ENCODE peak calls at places on chromosomes 4 and X, in eight cellular contexts. S, L, X, G, C, Y, B and P are unnamed samples. For H3K9me3, the result is how much of the 10 kb centered on the place peaks cover.

GRCh38 chrX:45344597-45344996 is 143.9 kb upstream of the DIPK2B start:
- DNase-seq in S (peak), L (no peak), X (no peak), G (peak), C (no peak), Y (no peak), B (no peak), P (no peak)

GRCh38 chrX:154967603-154968002 is 54.9 kb downstream of the F8 start:
- DNase-seq in S (peak), L (no peak), X (no peak), G (peak), C (no peak), Y (no peak), B (no peak), P (no peak)

GRCh38 chr4:94804613-94805012 is 46.9 kb downstream of the BMPR1B start:
- DNase-seq in S (no peak), L (no peak), X (no peak), G (no peak), C (no peak), Y (no peak), B (no peak), P (no peak)

GRCh38 chr4:143025111-143025704 is 159.5 kb upstream of the USP38 start:
- DNase-seq in S (peak), L (peak), X (no peak), G (peak), C (no peak), Y (peak), B (no peak), P (no peak)

GRCh38 chr4:9716093-9716492 is 65.3 kb upstream of the DRD5 start:
- DNase-seq in S (no peak), L (no peak), X (no peak), G (no peak), C (no peak), Y (no peak), B (no peak), P (no peak)

GRCh38 chr4:139167774-139168444 is 9.1 kb downstream of the ELF2 start:
- DNase-seq in S (peak), L (no peak), X (no peak), G (peak), C (no peak), Y (no peak), B (no peak), P (no peak)

GRCh38 chr4:85672959-85673358 is 198.0 kb downstream of the ARHGAP24 start:
- DNase-seq in S (no peak), L (no peak), X (no peak), G (no peak), C (no peak), Y (no peak), B (no peak), P (no peak)

GRCh38 chr4:176123710-176124407 is 58.2 kb downstream of the WDR17 start:
- DNase-seq in S (peak), L (peak), X (peak), G (no peak), C (no peak), Y (no peak), B (no peak), P (no peak)

GRCh38 chr4:110970642-110971041 is 347.8 kb upstream of the PITX2 start:
- DNase-seq in S (peak), L (peak), X (peak), G (peak), C (no peak), Y (no peak), B (no peak), P (peak)

GRCh38 chr4:115437739-115438138 is 324.3 kb upstream of the NDST4 start:
- DNase-seq in S (no peak), L (no peak), X (no peak), G (no peak), C (no peak), Y (no peak), B (no peak), P (no peak)

GRCh38 chr4:16790508-16790907 is 107.9 kb downstream of the LDB2 start:
- DNase-seq in S (peak), L (no peak), X (no peak), G (no peak), C (no peak), Y (no peak), B (no peak), P (no peak)

GRCh38 chr4:84967292-84967651 is 782 bp upstream of the WDFY3 start:
- DNase-seq in S (no peak), L (no peak), X (no peak), G (peak), C (no peak), Y (no peak), B (no peak), P (peak)

GRCh38 chrX:75327607-75328006 is 53.7 kb downstream of the UPRT start:
- DNase-seq in S (no peak), L (no peak), X (no peak), G (no peak), C (no peak), Y (no peak), B (no peak), P (no peak)
- H3K9me3 ChIP-seq in S (under half), L (under half), X (under half), G (under half), C (under half), Y (under half), B (under half), P (under half)

GRCh38 chr4:112297495-112297894 is 326 bp downstream of the ALPK1 start:
- DNase-seq in S (no peak), L (no peak), X (no peak), G (no peak), C (no peak), Y (no peak), B (no peak), P (no peak)
- H3K27ac ChIP-seq in S (peak), L (no peak), X (no peak), G (peak), C (no peak), Y (peak), B (peak), P (peak)

GRCh38 chrX:40150503-40150902 is 52.7 kb upstream of the BCOR start:
- DNase-seq in S (peak), L (no peak), X (no peak), G (no peak), C (no peak), Y (no peak), B (no peak), P (no peak)
- H3K9me3 ChIP-seq in S (under half), L (under half), X (under half), G (under half), C (under half), Y (under half), B (under half), P (under half)

DNA sequence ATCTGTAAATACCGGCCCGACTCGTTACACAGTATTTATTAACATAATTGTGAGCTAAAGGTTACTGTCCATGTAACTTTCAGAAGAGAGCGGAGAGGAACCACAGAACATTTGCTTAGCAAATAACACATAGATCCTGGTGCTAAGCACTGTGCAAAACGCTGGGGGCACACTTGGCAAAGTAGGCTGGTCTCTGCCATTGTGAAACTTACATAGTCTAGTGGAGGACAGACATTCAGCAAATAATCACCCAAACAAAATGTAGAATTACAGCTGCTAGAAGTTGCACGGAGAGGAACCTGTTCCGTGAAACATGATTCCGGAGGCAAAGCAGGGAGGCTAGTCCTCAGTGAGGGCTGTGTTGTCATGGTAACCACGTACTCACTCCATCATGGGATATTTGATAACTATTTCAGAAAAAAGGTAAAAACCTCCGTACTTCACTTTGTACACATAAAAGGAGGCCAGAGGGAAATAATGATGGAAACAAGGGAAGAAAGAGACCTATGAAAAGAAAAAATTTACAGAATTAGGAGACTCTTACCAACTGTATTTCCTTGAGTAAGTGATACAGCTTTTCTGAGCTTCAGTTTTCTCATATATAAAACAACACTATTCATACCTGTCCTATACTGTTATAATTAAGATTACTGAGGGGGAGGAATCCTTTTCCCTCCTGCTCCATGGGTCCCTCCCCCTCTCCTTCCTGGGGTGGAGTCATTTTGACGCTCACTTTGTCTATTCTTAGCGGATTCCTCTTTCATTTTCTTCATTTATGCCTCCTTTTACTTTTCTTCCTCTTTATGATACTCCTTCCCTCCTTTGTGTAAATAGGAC is 760 bp upstream of the RASGEF1B start:
- DNase-seq in S (no peak), L (peak), X (peak), G (no peak), C (peak), Y (peak), B (no peak), P (no peak)
- H3K27ac ChIP-seq in S (peak), L (no peak), X (peak), G (no peak), C (peak), Y (peak), B (peak), P (peak)

GRCh38 chrX:144006811-144007210 is 122.9 kb downstream of the UBE2NL start:
- DNase-seq in S (peak), L (no peak), X (no peak), G (no peak), C (no peak), Y (no peak), B (no peak), P (no peak)
- H3K9me3 ChIP-seq in S (under half), L (under half), X (under half), G (under half), C (under half), Y (under half), B (under half), P (under half)

GRCh38 chrX:103688949-103689348 is 2.5 kb upstream of the MORF4L2 start:
- DNase-seq in S (peak), L (peak), X (no peak), G (peak), C (no peak), Y (no peak), B (peak), P (no peak)
- H3K27ac ChIP-seq in S (no peak), L (peak), X (no peak), G (no peak), C (no peak), Y (no peak), B (no peak), P (peak)